ENCODE peak calls at places on chromosomes 5 and 9, in eight cellular contexts. One of them, this sample, is unnamed.

GRCh38 chr9:120892748-120893584 is 16.0 kb upstream of the PHF19 start:
- DNase-seq in IMR-90: peak; percentile 94
- DNase-seq in PC-3: peak; percentile 85
- DNase-seq in astrocyte: peak; percentile 89
- DNase-seq in K562: no peak
- DNase-seq in SK-N-SH: no peak
- DNase-seq in HCT116: no peak
- DNase-seq in DND-41: peak; percentile 80
- DNase-seq in this sample: no peak

GRCh38 chr9:37486616-37487544 is 1.1 kb downstream of the POLR1E start:
- DNase-seq in PC-3: peak; percentile 62
- DNase-seq in HCT116: no peak
- DNase-seq in SK-N-SH: peak; percentile 23
- DNase-seq in DND-41: peak; percentile 25
- DNase-seq in IMR-90: peak; percentile 98
- DNase-seq in K562: no peak
- DNase-seq in astrocyte: peak; percentile 96
- DNase-seq in this sample: no peak

GRCh38 chr5:74497706-74498105 is 142.8 kb downstream of the ENC1 start:
- DNase-seq in IMR-90: peak; percentile 25
- DNase-seq in HCT116: no peak
- DNase-seq in SK-N-SH: no peak
- DNase-seq in PC-3: no peak
- DNase-seq in DND-41: no peak
- DNase-seq in astrocyte: no peak
- DNase-seq in K562: no peak
- DNase-seq in this sample: no peak

GRCh38 chr9:79700607-79701330 is 129.0 kb downstream of the TLE4 start:
- DNase-seq in IMR-90: peak; percentile 21
- DNase-seq in SK-N-SH: no peak
- DNase-seq in astrocyte: no peak
- DNase-seq in HCT116: no peak
- DNase-seq in PC-3: no peak
- DNase-seq in K562: no peak
- DNase-seq in DND-41: no peak
- DNase-seq in this sample: no peak

GRCh38 chr5:150448960-150449490 is 514 bp downstream of the RPS14 start:
- DNase-seq in HCT116: no peak
- DNase-seq in PC-3: no peak
- DNase-seq in DND-41: no peak
- DNase-seq in K562: no peak
- DNase-seq in astrocyte: no peak
- DNase-seq in IMR-90: no peak
- DNase-seq in SK-N-SH: no peak
- DNase-seq in this sample: peak; percentile 32

GRCh38 chr5:149728303-149728702 is 1.8 kb upstream of the PPARGC1B start:
- DNase-seq in astrocyte: peak; percentile 21
- DNase-seq in HCT116: no peak
- DNase-seq in SK-N-SH: no peak
- DNase-seq in PC-3: no peak
- DNase-seq in K562: no peak
- DNase-seq in IMR-90: no peak
- DNase-seq in DND-41: no peak
- DNase-seq in this sample: no peak

GRCh38 chr5:150293091-150293941 is 3.7 kb upstream of the CAMK2A start:
- DNase-seq in HCT116: no peak
- DNase-seq in astrocyte: no peak
- DNase-seq in PC-3: no peak
- DNase-seq in K562: peak; percentile 83
- DNase-seq in IMR-90: no peak
- DNase-seq in DND-41: no peak
- DNase-seq in SK-N-SH: no peak
- DNase-seq in this sample: peak; percentile 39

GRCh38 chr9:136048560-136049411 is 46.3 kb downstream of the NACC2 start:
- DNase-seq in SK-N-SH: no peak
- DNase-seq in astrocyte: no peak
- DNase-seq in K562: no peak
- DNase-seq in HCT116: no peak
- DNase-seq in PC-3: no peak
- DNase-seq in DND-41: no peak
- DNase-seq in IMR-90: no peak
- DNase-seq in this sample: peak; percentile 71

GRCh38 chr9:91360551-91361293 is 996 bp downstream of the AUH start:
- DNase-seq in astrocyte: no peak
- DNase-seq in HCT116: no peak
- DNase-seq in K562: no peak
- DNase-seq in DND-41: no peak
- DNase-seq in SK-N-SH: no peak
- DNase-seq in IMR-90: no peak
- DNase-seq in PC-3: no peak
- DNase-seq in this sample: no peak

GRCh38 chr5:11912-12311 is 80.1 kb upstream of the PLEKHG4B start:
- DNase-seq in K562: no peak
- DNase-seq in PC-3: peak; percentile 52
- DNase-seq in astrocyte: peak; percentile 17
- DNase-seq in DND-41: no peak
- DNase-seq in HCT116: no peak
- DNase-seq in IMR-90: no peak
- DNase-seq in SK-N-SH: no peak
- DNase-seq in this sample: no peak

GRCh38 chr9:68710082-68710481 is 5.0 kb downstream of the PIP5K1B start:
- DNase-seq in SK-N-SH: no peak
- DNase-seq in IMR-90: no peak
- DNase-seq in HCT116: no peak
- DNase-seq in PC-3: no peak
- DNase-seq in DND-41: no peak
- DNase-seq in K562: no peak
- DNase-seq in astrocyte: no peak
- DNase-seq in this sample: no peak

GRCh38 chr5:154179846-154180710 is 10.5 kb upstream of the GALNT10 start:
- DNase-seq in IMR-90: peak; percentile 67
- DNase-seq in K562: peak; percentile 66
- DNase-seq in DND-41: peak; percentile 58
- DNase-seq in astrocyte: no peak
- DNase-seq in PC-3: peak; percentile 71
- DNase-seq in HCT116: peak; percentile 40
- DNase-seq in SK-N-SH: peak; percentile 64
- DNase-seq in this sample: no peak

GRCh38 chr5:164532226-164532937 is 1027.0 kb downstream of the MAT2B start:
- DNase-seq in HCT116: no peak
- DNase-seq in K562: no peak
- DNase-seq in PC-3: no peak
- DNase-seq in IMR-90: no peak
- DNase-seq in SK-N-SH: peak; percentile 27
- DNase-seq in astrocyte: no peak
- DNase-seq in DND-41: no peak
- DNase-seq in this sample: no peak

GRCh38 chr5:44536650-44537260 is 147.5 kb upstream of the FGF10 start:
- DNase-seq in DND-41: peak; percentile 6
- DNase-seq in HCT116: peak; percentile 53
- DNase-seq in SK-N-SH: peak; percentile 35
- DNase-seq in PC-3: peak; percentile 78
- DNase-seq in astrocyte: no peak
- DNase-seq in IMR-90: peak; percentile 17
- DNase-seq in K562: peak; percentile 28
- DNase-seq in this sample: no peak

GRCh38 chr5:94908889-94909480 is 290.5 kb downstream of the SLF1 start:
- DNase-seq in PC-3: peak; percentile 69
- DNase-seq in DND-41: no peak
- DNase-seq in SK-N-SH: peak; percentile 43
- DNase-seq in K562: peak; percentile 20
- DNase-seq in HCT116: peak; percentile 35
- DNase-seq in astrocyte: peak; percentile 8
- DNase-seq in IMR-90: peak; percentile 37
- DNase-seq in this sample: no peak

GRCh38 chr9:113368960-113369582 is 7.7 kb downstream of the HDHD3 start:
- DNase-seq in HCT116: no peak
- DNase-seq in DND-41: no peak
- DNase-seq in K562: peak; percentile 87
- DNase-seq in PC-3: no peak
- DNase-seq in astrocyte: no peak
- DNase-seq in SK-N-SH: no peak
- DNase-seq in IMR-90: no peak
- DNase-seq in this sample: no peak

GRCh38 chr5:139416651-139417050 is 12.8 kb upstream of the SPATA24 start:
- DNase-seq in SK-N-SH: no peak
- DNase-seq in PC-3: no peak
- DNase-seq in HCT116: no peak
- DNase-seq in astrocyte: no peak
- DNase-seq in K562: no peak
- DNase-seq in DND-41: no peak
- DNase-seq in IMR-90: no peak
- DNase-seq in this sample: no peak

GRCh38 chr9:14811844-14812243 is 89.3 kb upstream of the CER1 start:
- DNase-seq in DND-41: no peak
- DNase-seq in PC-3: peak; percentile 23
- DNase-seq in SK-N-SH: no peak
- DNase-seq in K562: no peak
- DNase-seq in astrocyte: no peak
- DNase-seq in IMR-90: no peak
- DNase-seq in HCT116: no peak
- DNase-seq in this sample: no peak

GRCh38 chr5:107670028-107670926 is 460 bp downstream of the EFNA5 start:
- DNase-seq in K562: no peak
- DNase-seq in DND-41: peak; percentile 52
- DNase-seq in PC-3: peak; percentile 43
- DNase-seq in IMR-90: peak; percentile 2
- DNase-seq in SK-N-SH: peak; percentile 73
- DNase-seq in HCT116: no peak
- DNase-seq in astrocyte: peak; percentile 26
- DNase-seq in this sample: peak; percentile 79
- H3K27ac ChIP-seq in K562: no peak overlapping the region
- H3K27ac ChIP-seq in DND-41: no peak overlapping the region
- H3K27ac ChIP-seq in PC-3: peak overlapping the region; percentile 29
- H3K27ac ChIP-seq in IMR-90: no peak overlapping the region
- H3K27ac ChIP-seq in SK-N-SH: peak overlapping the region; percentile 95
- H3K27ac ChIP-seq in HCT116: no peak overlapping the region
- H3K27ac ChIP-seq in astrocyte: no peak overlapping the region
- H3K27ac ChIP-seq in this sample: peak overlapping the region; percentile 66

GRCh38 chr5:130111723-130112122 is 207.5 kb downstream of the CHSY3 start:
- DNase-seq in HCT116: no peak
- DNase-seq in SK-N-SH: no peak
- DNase-seq in PC-3: peak; percentile 23
- DNase-seq in astrocyte: no peak
- DNase-seq in K562: no peak
- DNase-seq in DND-41: no peak
- DNase-seq in IMR-90: no peak
- DNase-seq in this sample: no peak

GRCh38 chr5:130104895-130105684 is 200.8 kb downstream of the CHSY3 start:
- DNase-seq in DND-41: no peak
- DNase-seq in IMR-90: peak; percentile 1
- DNase-seq in K562: no peak
- DNase-seq in astrocyte: peak; percentile 55
- DNase-seq in SK-N-SH: no peak
- DNase-seq in PC-3: peak; percentile 14
- DNase-seq in HCT116: no peak
- DNase-seq in this sample: no peak

GRCh38 chr5:130112246-130112645 is 208.0 kb downstream of the CHSY3 start:
- DNase-seq in SK-N-SH: no peak
- DNase-seq in PC-3: no peak
- DNase-seq in HCT116: no peak
- DNase-seq in K562: no peak
- DNase-seq in astrocyte: no peak
- DNase-seq in IMR-90: no peak
- DNase-seq in DND-41: no peak
- DNase-seq in this sample: no peak

GRCh38 chr5:130110333-130110732 is 206.1 kb downstream of the CHSY3 start:
- DNase-seq in IMR-90: no peak
- DNase-seq in astrocyte: no peak
- DNase-seq in PC-3: no peak
- DNase-seq in DND-41: no peak
- DNase-seq in K562: no peak
- DNase-seq in HCT116: no peak
- DNase-seq in SK-N-SH: no peak
- DNase-seq in this sample: no peak

GRCh38 chr5:130109152-130109551 is 204.9 kb downstream of the CHSY3 start:
- DNase-seq in DND-41: no peak
- DNase-seq in astrocyte: no peak
- DNase-seq in PC-3: peak; percentile 61
- DNase-seq in IMR-90: peak; percentile 18
- DNase-seq in HCT116: peak; percentile 34
- DNase-seq in K562: peak; percentile 4
- DNase-seq in SK-N-SH: peak; percentile 7
- DNase-seq in this sample: no peak
- TF ChIP-seq CTCF in DND-41: peak; percentile 56
- TF ChIP-seq CTCF in astrocyte: peak; percentile 51
- TF ChIP-seq CTCF in PC-3: peak; percentile 80
- TF ChIP-seq CTCF in IMR-90: peak; percentile 46
- TF ChIP-seq CTCF in HCT116: peak; percentile 55
- TF ChIP-seq CTCF in K562: no peak
- TF ChIP-seq CTCF in SK-N-SH: peak; percentile 74
- TF ChIP-seq CTCF in this sample: no peak

DNA sequence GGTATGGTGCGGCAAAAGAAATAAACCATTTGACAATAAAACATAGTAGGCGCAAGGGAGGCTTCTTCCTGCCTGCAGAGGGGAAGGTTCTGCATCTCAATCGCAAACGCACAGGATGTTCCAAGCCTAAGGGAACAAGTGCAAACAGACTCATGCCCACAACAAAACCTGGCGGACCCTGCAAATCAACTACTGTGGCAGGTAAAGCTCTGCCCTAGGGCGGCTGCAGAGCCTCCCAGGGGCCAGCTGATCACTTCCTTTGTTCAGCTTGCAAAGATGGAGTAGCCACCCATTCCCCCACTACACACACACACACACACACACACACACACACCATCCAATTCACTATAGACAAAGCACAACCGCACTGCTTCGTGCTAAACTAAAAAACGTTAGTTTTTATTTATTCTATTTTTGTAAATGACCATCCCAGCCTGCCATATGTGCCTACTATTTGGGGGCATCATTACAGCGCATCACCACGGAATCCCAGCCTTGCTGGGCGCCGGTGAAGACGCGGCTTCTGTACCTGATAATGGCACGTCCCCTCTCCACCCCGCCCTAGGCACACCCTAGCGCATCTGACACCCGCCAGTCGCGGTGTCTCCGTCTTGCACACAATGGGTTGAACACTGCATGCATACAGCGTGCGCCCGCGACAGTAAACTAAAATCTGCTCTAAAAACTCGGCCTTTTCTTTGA is 57.6 kb downstream of the DPYSL3 start:
- DNase-seq in HCT116: no peak
- DNase-seq in SK-N-SH: peak; percentile 20
- DNase-seq in IMR-90: no peak
- DNase-seq in K562: no peak
- DNase-seq in DND-41: no peak
- DNase-seq in PC-3: no peak
- DNase-seq in astrocyte: no peak
- DNase-seq in this sample: no peak
- H3K9ac ChIP-seq in HCT116: no peak overlapping the region
- H3K9ac ChIP-seq in SK-N-SH: peak overlapping the region; percentile 93
- H3K9ac ChIP-seq in IMR-90: peak overlapping the region; percentile 76
- H3K9ac ChIP-seq in K562: no peak overlapping the region
- H3K9ac ChIP-seq in DND-41: no peak overlapping the region
- H3K9ac ChIP-seq in PC-3: no peak overlapping the region
- H3K9ac ChIP-seq in astrocyte: peak overlapping the region; percentile 92
- H3K9ac ChIP-seq in this sample: no peak overlapping the region

DNA sequence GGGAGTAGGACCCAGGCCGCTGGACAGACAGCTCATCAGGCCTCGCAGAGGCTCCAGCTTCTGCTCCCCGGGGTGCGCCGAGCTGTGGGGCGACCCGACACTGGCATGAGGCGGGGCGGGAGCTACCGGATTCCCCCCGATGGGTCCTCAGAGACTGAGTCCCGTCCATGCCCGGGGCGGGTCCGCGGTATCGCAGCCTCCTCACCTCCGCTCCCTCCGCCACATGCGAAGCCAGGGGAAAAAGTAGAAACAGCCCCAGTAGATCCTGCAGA is 2.6 kb upstream of the CCL27 start:
- DNase-seq in PC-3: no peak
- DNase-seq in DND-41: no peak
- DNase-seq in SK-N-SH: no peak
- DNase-seq in HCT116: no peak
- DNase-seq in IMR-90: no peak
- DNase-seq in K562: no peak
- DNase-seq in astrocyte: no peak
- DNase-seq in this sample: no peak
- H3K27ac ChIP-seq in PC-3: no peak overlapping the region
- H3K27ac ChIP-seq in DND-41: no peak overlapping the region
- H3K27ac ChIP-seq in SK-N-SH: peak overlapping the region; percentile 83
- H3K27ac ChIP-seq in HCT116: peak overlapping the region; percentile 36
- H3K27ac ChIP-seq in IMR-90: peak overlapping the region; percentile 66
- H3K27ac ChIP-seq in K562: peak overlapping the region; percentile 60
- H3K27ac ChIP-seq in astrocyte: no peak overlapping the region
- H3K27ac ChIP-seq in this sample: peak overlapping the region; percentile 76

This sample was measured in kidney.